ENCODE peak calls at places on chromosomes 5 and 9, in six cellular contexts. H is breast epithelium, C is mucosa of descending colon, W is colonic mucosa, G is cardiac muscle cell, Z is IMR-90. Y is an unnamed sample. For H3K4me1, the result is how much of the 10 kb centered on the place peaks cover.

GRCh38 chr5:166382031-166382430 is 1909.4 kb upstream of the WWC1 start:
- DNase-seq in H (no peak), C (no peak), W (no peak), G (no peak), Z (no peak), Y (no peak)

GRCh38 chr9:110141118-110141797 is 66.7 kb downstream of the C9orf152 start:
- DNase-seq in H (peak), C (no peak), W (no peak), G (no peak), Z (peak), Y (peak)

GRCh38 chr9:129557192-129558036 is 63.5 kb downstream of the C9orf50 start:
- DNase-seq in H (no peak), C (no peak), W (no peak), G (peak), Z (peak), Y (no peak)

GRCh38 chr5:1503301-1504243 is 20.2 kb downstream of the LPCAT1 start:
- DNase-seq in H (no peak), C (no peak), W (no peak), G (no peak), Z (peak), Y (no peak)

GRCh38 chr5:159782197-159782994 is 133.9 kb upstream of the ADRA1B start:
- DNase-seq in H (no peak), C (no peak), W (no peak), G (no peak), Z (no peak), Y (no peak)

GRCh38 chr9:91089405-91090131 is 272.1 kb downstream of the AUH start:
- DNase-seq in H (no peak), C (peak), W (peak), G (peak), Z (peak), Y (no peak)

GRCh38 chr9:14960881-14961280 is 50.7 kb upstream of the FREM1 start:
- DNase-seq in H (no peak), C (no peak), W (no peak), G (no peak), Z (no peak), Y (no peak)

GRCh38 chr5:113266227-113266912 is 168.4 kb downstream of the TSSK1B start:
- DNase-seq in H (no peak), C (no peak), W (no peak), G (no peak), Z (peak), Y (no peak)

GRCh38 chr5:172731286-172732073 is 39.5 kb downstream of the DUSP1 start:
- DNase-seq in H (peak), C (no peak), W (no peak), G (no peak), Z (no peak), Y (no peak)

GRCh38 chr9:87336914-87337333 is 160.7 kb upstream of the DAPK1 start:
- DNase-seq in H (no peak), C (no peak), W (peak), G (peak), Z (peak), Y (no peak)

GRCh38 chr9:126781717-126782388 is 23.0 kb upstream of the ZBTB43 start:
- DNase-seq in H (peak), C (peak), W (peak), G (peak), Z (peak), Y (peak)

GRCh38 chr9:70971698-70972097 is 149.7 kb downstream of the TRPM3 start:
- DNase-seq in H (no peak), C (no peak), W (no peak), G (no peak), Z (no peak), Y (no peak)

GRCh38 chr5:134581241-134581981 is 51.2 kb downstream of the SAR1B start:
- DNase-seq in H (no peak), C (peak), W (no peak), G (no peak), Z (no peak), Y (no peak)

GRCh38 chr5:138843789-138844461 is 31.2 kb downstream of the LRRTM2 start:
- DNase-seq in H (peak), C (no peak), W (no peak), G (no peak), Z (peak), Y (no peak)

GRCh38 chr5:36724429-36725332 is 118.3 kb downstream of the SLC1A3 start:
- DNase-seq in H (no peak), C (peak), W (peak), G (no peak), Z (no peak), Y (no peak)

GRCh38 chr5:2120361-2120760 is 237.6 kb upstream of the IRX4 start:
- DNase-seq in H (no peak), C (no peak), W (no peak), G (no peak), Z (no peak), Y (no peak)

GRCh38 chr9:107874591-107875374 is 385.2 kb upstream of the KLF4 start:
- DNase-seq in H (no peak), C (no peak), W (no peak), G (no peak), Z (no peak), Y (no peak)

GRCh38 chr5:36530249-36530648 is 76.2 kb upstream of the SLC1A3 start:
- DNase-seq in H (no peak), C (no peak), W (no peak), G (no peak), Z (no peak), Y (no peak)

GRCh38 chr9:93693129-93693528 is 116.7 kb downstream of the PHF2 start:
- DNase-seq in H (no peak), C (no peak), W (no peak), G (no peak), Z (no peak), Y (no peak)

GRCh38 chr9:16266648-16267276 is 603.7 kb downstream of the BNC2 start:
- DNase-seq in H (no peak), C (no peak), W (peak), G (no peak), Z (no peak), Y (no peak)

GRCh38 chr5:154834045-154834444 is 16.4 kb downstream of the FAXDC2 start:
- DNase-seq in H (no peak), C (no peak), W (no peak), G (no peak), Z (no peak), Y (no peak)

GRCh38 chr5:115977988-115978387 is 15.7 kb downstream of the LVRN start:
- DNase-seq in H (no peak), C (no peak), W (no peak), G (no peak), Z (peak), Y (no peak)

GRCh38 chr5:146192571-146193043 is 10.2 kb upstream of the LARS1 start:
- DNase-seq in H (no peak), C (no peak), W (no peak), G (no peak), Z (no peak), Y (no peak)

GRCh38 chr9:85871008-85871407 is 69.9 kb upstream of the NAA35 start:
- DNase-seq in H (no peak), C (no peak), W (no peak), G (no peak), Z (no peak), Y (no peak)

GRCh38 chr5:37735649-37736347 is 104.0 kb downstream of the GDNF start:
- DNase-seq in H (no peak), C (no peak), W (no peak), G (no peak), Z (peak), Y (no peak)

GRCh38 chr9:68685770-68686169 is 19.3 kb upstream of the PIP5K1B start:
- DNase-seq in H (no peak), C (peak), W (peak), G (peak), Z (no peak), Y (no peak)

GRCh38 chr5:54774281-54775171 is 210.9 kb downstream of the ESM1 start:
- DNase-seq in H (no peak), C (peak), W (peak), G (no peak), Z (no peak), Y (peak)

GRCh38 chr9:134981001-134981400 is 63.3 kb upstream of the FCN1 start:
- DNase-seq in H (no peak), C (no peak), W (no peak), G (no peak), Z (no peak), Y (no peak)

GRCh38 chr5:122639852-122640251 is 135.0 kb upstream of the SNX2 start:
- DNase-seq in H (no peak), C (no peak), W (no peak), G (no peak), Z (no peak), Y (no peak)

GRCh38 chr9:26870292-26870691 is 22.3 kb downstream of the CAAP1 start:
- DNase-seq in H (no peak), C (no peak), W (no peak), G (no peak), Z (peak), Y (no peak)

GRCh38 chr5:129541648-129542251 is 81.7 kb downstream of the ADAMTS19 start:
- DNase-seq in H (no peak), C (no peak), W (no peak), G (peak), Z (peak), Y (no peak)

GRCh38 chr5:140734354-140734753 is 34.1 kb downstream of the ZMAT2 start:
- DNase-seq in H (no peak), C (no peak), W (no peak), G (peak), Z (no peak), Y (no peak)

GRCh38 chr5:72770266-72770665 is 46.2 kb upstream of the TNPO1 start:
- DNase-seq in H (no peak), C (no peak), W (no peak), G (no peak), Z (no peak), Y (no peak)

GRCh38 chr5:128227984-128228383 is 144.4 kb downstream of the SLC12A2 start:
- DNase-seq in H (no peak), C (no peak), W (no peak), G (no peak), Z (peak), Y (no peak)

GRCh38 chr5:138077064-138077696 is 6.7 kb upstream of the WNT8A start:
- DNase-seq in H (peak), C (peak), W (peak), G (peak), Z (peak), Y (no peak)

GRCh38 chr9:81814794-81815464 is 113.3 kb upstream of the SPATA31D4 start:
- DNase-seq in H (no peak), C (no peak), W (no peak), G (peak), Z (no peak), Y (no peak)

GRCh38 chr9:87909310-87910041 is 8.3 kb upstream of the SPATA31C1 start:
- DNase-seq in H (peak), C (peak), W (peak), G (no peak), Z (no peak), Y (no peak)

DNA sequence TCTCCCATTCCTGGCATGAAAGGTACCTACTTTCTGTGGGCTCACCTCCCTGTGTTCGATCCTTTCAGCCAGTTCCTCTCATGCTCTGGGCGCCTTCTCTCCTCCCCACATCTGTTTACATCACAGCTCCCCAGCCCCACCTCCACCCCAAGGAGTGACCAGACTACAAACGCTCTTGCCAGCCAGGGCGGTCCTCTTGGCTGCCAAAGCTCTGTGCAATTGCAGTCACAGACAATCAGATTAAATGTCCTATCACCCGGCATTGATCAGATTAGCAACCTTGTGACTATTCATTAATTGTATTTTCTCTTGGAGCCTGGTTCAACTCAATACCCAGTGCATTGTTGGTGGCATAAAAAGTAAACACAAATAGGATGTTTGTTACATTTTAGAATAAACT is 211.2 kb upstream of the TBCA start:
- DNase-seq in H (no peak), C (no peak), W (no peak), G (no peak), Z (no peak), Y (no peak)
- H3K4me1 ChIP-seq in H (under half), C (under half), W (under half), G (under half), Z (under half), Y (under half)

GRCh38 chr9:128551652-128552152 is 685 bp upstream of the SPTAN1 start:
- DNase-seq in H (no peak), C (no peak), W (no peak), G (no peak), Z (no peak), Y (no peak)
- H3K4me1 ChIP-seq in H (under half), C (under half), W (under half), G (under half), Z (under half), Y (under half)

DNA sequence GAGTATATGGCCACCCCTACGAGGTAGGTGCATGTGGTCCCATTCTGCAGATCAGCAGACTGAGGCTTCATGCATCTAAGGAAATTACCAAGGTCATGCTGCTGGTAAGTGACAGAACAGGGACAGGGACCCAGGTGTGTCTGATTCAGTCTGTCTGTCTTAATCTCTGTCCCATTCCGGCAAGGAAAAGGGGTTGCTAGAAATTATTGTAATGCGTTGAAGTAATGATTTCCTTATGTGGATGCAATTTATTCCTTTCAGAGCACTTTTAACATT is 76.8 kb downstream of the AMBP start:
- DNase-seq in H (no peak), C (no peak), W (no peak), G (no peak), Z (no peak), Y (no peak)
- H3K4me1 ChIP-seq in H (under half), C (under half), W (under half), G (under half), Z (under half), Y (under half)

GRCh38 chr5:147461915-147462314 is 48.0 kb downstream of the DPYSL3 start:
- DNase-seq in H (no peak), C (no peak), W (no peak), G (no peak), Z (peak), Y (no peak)

GRCh38 chr5:147458581-147458980 is 51.3 kb downstream of the DPYSL3 start:
- DNase-seq in H (no peak), C (no peak), W (no peak), G (no peak), Z (no peak), Y (no peak)

GRCh38 chr5:147464211-147464610 is 45.7 kb downstream of the DPYSL3 start:
- DNase-seq in H (no peak), C (no peak), W (no peak), G (peak), Z (peak), Y (no peak)

GRCh38 chr5:147455822-147456221 is 54.0 kb downstream of the DPYSL3 start:
- DNase-seq in H (no peak), C (no peak), W (no peak), G (no peak), Z (no peak), Y (no peak)

GRCh38 chr5:147460380-147460779 is 49.5 kb downstream of the DPYSL3 start:
- DNase-seq in H (no peak), C (no peak), W (no peak), G (no peak), Z (no peak), Y (no peak)
- H3K4me1 ChIP-seq in H (under half), C (under half), W (under half), G (under half), Z (under half), Y (under half)

GRCh38 chr9:124302921-124303320 is 45.2 kb downstream of the NEK6 start:
- DNase-seq in H (no peak), C (no peak), W (no peak), G (no peak), Z (no peak), Y (no peak)
- H3K4me1 ChIP-seq in H (under half), C (under half), W (under half), G (under half), Z (under half), Y (under half)

GRCh38 chr5:60271517-60271916 is 378.0 kb upstream of the PDE4D start:
- DNase-seq in H (no peak), C (no peak), W (no peak), G (no peak), Z (no peak), Y (no peak)
- H3K4me1 ChIP-seq in H (under half), C (under half), W (under half), G (under half), Z (under half), Y (under half)

GRCh38 chr9:121636411-121636865 is 15.0 kb upstream of the DAB2IP start:
- DNase-seq in H (no peak), C (no peak), W (no peak), G (no peak), Z (peak), Y (no peak)
- H3K4me1 ChIP-seq in H (under half), C (under half), W (under half), G (under half), Z (under half), Y (under half)

GRCh38 chr5:78506296-78507049 is 142.1 kb downstream of the LHFPL2 start:
- DNase-seq in H (no peak), C (no peak), W (no peak), G (no peak), Z (peak), Y (no peak)

GRCh38 chr5:78504726-78505431 is 143.7 kb downstream of the LHFPL2 start:
- DNase-seq in H (peak), C (peak), W (peak), G (peak), Z (peak), Y (peak)

GRCh38 chr5:78503958-78504357 is 143.5 kb downstream of the SCAMP1 start:
- DNase-seq in H (no peak), C (no peak), W (no peak), G (no peak), Z (no peak), Y (no peak)

GRCh38 chr5:78507531-78507930 is 141.0 kb downstream of the LHFPL2 start:
- DNase-seq in H (no peak), C (no peak), W (no peak), G (no peak), Z (no peak), Y (no peak)

GRCh38 chr5:78505860-78506259 is 142.7 kb downstream of the LHFPL2 start:
- DNase-seq in H (no peak), C (no peak), W (no peak), G (no peak), Z (no peak), Y (no peak)
- H3K4me1 ChIP-seq in H (under half), C (under half), W (under half), G (half or more), Z (half or more), Y (under half)

DNA sequence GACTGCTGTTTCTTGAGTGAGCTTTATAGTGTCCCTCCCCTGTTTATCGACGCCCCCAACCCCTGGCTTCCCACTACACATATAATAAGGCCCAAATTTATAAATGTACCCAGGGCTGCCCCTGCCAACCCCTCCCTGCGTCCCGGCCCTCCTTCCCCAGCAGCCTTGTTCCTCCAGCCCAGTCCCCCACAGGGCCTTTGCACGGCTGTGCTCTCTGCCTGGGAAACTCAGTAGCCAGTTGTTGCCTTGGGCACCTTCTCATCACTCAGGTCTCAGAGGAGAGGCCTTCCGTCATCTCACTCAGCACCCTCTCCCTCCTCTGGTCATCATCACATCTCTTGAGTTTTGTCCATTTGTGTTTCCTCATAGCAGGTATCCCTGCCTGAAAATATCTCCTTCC is 15.8 kb upstream of the UNC5A start:
- DNase-seq in H (no peak), C (no peak), W (no peak), G (no peak), Z (no peak), Y (no peak)
- H3K4me1 ChIP-seq in H (under half), C (under half), W (under half), G (under half), Z (under half), Y (under half)

GRCh38 chr9:99189186-99189585 is 32.6 kb downstream of the ALG2 start:
- DNase-seq in H (no peak), C (no peak), W (no peak), G (no peak), Z (no peak), Y (no peak)
- H3K4me1 ChIP-seq in H (under half), C (under half), W (under half), G (under half), Z (under half), Y (under half)

Y was measured in thoracic aorta.